ENCODE peak calls at places on chromosomes 16 and 17, in six cellular contexts. D, C, G, E, H and O are unnamed samples.
A peak's percentile ranks its signal among the peaks of the same experiment; 100 is the strongest.

GRCh38 chr16:77374384-77374783 is 60.5 kb downstream of the ADAMTS18 start:
- DNase-seq in C (no peak), H (no peak), G (no peak), D (no peak), E (no peak), O (no peak)

GRCh38 chr16:8861563-8862308 is 7.1 kb downstream of the CARHSP1 start:
- DNase-seq in G (no peak), H (no peak), E (no peak), D (peak; percentile 84), C (peak; percentile 50), O (peak; percentile 30)

GRCh38 chr16:85004587-85005205 is 6.6 kb downstream of the ZDHHC7 start:
- DNase-seq in D (no peak), G (no peak), C (no peak), E (peak; percentile 55), H (peak; percentile 93), O (peak; percentile 91)

GRCh38 chr17:2181206-2181983 is 122.2 kb downstream of the SMG6 start:
- DNase-seq in H (peak; percentile 96), E (peak; percentile 82), C (peak; percentile 75), D (peak; percentile 91), G (no peak), O (peak; percentile 95)

GRCh38 chr16:11053916-11054460 is 109.6 kb downstream of the CLEC16A start:
- DNase-seq in D (no peak), C (no peak), E (no peak), G (no peak), H (no peak), O (no peak)

GRCh38 chr16:58508671-58509251 is 6.6 kb upstream of the SETD6 start:
- DNase-seq in D (peak; percentile 54), C (no peak), E (no peak), G (no peak), H (no peak), O (no peak)

GRCh38 chr17:41307647-41308046 is 1.5 kb downstream of the KRTAP16-1 start:
- DNase-seq in G (no peak), D (peak; percentile 68), E (peak; percentile 52), H (peak; percentile 63), C (no peak), O (no peak)

GRCh38 chr17:43026610-43027009 is 1.6 kb downstream of the RND2 start:
- DNase-seq in G (no peak), H (no peak), C (no peak), E (no peak), D (no peak), O (no peak)

GRCh38 chr17:311119-311848 is 41.3 kb downstream of the RPH3AL start:
- DNase-seq in D (peak; percentile 45), H (no peak), E (no peak), C (no peak), G (no peak), O (no peak)

GRCh38 chr16:1097800-1098199 is 1.8 kb upstream of the C1QTNF8 start:
- DNase-seq in H (no peak), D (peak; percentile 93), C (peak; percentile 85), G (no peak), E (no peak), O (peak; percentile 11)

GRCh38 chr17:4136373-4136772 is 6.5 kb downstream of the ZZEF1 start:
- DNase-seq in E (no peak), C (peak; percentile 48), H (peak; percentile 60), D (no peak), G (peak; percentile 13), O (peak; percentile 18)

GRCh38 chr16:72561-73537 is at the start of gene RHBDF1:
- DNase-seq in D (peak; percentile 87), H (no peak), G (peak; percentile 58), E (no peak), C (peak; percentile 75), O (peak; percentile 67)

GRCh38 chr17:42118545-42118944 is 2.6 kb downstream of the KAT2A start:
- DNase-seq in E (no peak), G (no peak), C (no peak), H (peak; percentile 30), D (no peak), O (no peak)

GRCh38 chr16:54055191-54055590 is 231.4 kb downstream of the IRX3 start:
- DNase-seq in H (no peak), E (no peak), G (no peak), D (no peak), C (no peak), O (no peak)

GRCh38 chr17:58254803-58255202 is 16.4 kb downstream of the LPO start:
- DNase-seq in E (no peak), G (no peak), H (no peak), C (no peak), D (no peak), O (no peak)

GRCh38 chr17:43983515-43984411 is 20.7 kb upstream of the NAGS start:
- DNase-seq in C (peak; percentile 26), G (peak; percentile 33), E (no peak), D (peak; percentile 76), H (no peak), O (peak; percentile 54)

GRCh38 chr17:34869636-34870035 is 91.6 kb downstream of the CCT6B start:
- DNase-seq in D (no peak), H (no peak), E (no peak), G (no peak), C (no peak), O (no peak)

DNA sequence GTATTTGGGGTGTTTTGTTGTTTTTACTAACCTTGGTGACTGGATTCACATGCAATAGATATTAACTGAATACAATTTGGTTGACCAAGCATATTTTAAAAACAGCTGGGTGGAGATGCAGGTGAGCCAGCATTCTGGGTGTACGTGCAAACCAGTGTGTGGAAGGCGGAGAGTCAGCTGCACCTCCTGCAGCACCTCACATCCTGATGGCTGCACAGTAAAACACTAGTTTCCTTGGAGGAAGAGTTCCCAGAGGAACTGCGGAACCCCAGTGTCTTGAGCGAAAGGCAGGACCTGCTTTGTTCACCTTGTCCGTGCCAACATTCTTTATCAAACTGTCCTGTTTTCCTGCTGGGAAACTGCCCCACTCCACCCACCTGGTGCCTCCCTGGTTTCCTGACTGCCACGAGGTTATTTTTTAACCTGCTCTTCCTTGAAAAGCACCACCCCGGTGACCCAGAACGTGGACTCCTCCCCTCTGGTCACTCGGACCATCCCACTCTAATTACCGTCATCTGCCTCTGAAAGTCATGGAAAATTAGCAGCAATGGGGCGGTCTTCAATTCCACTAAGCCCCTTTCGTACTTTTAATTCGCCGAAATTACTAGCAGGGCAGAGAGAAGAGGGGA is 1.0 kb upstream of the YPEL2 start:
- DNase-seq in C (peak; percentile 23), E (no peak), H (no peak), G (peak; percentile 89), D (peak; percentile 90), O (no peak)
- H3K4me3 ChIP-seq in C (peak overlapping the region; percentile 89), E (no peak overlapping the region), H (no peak overlapping the region), G (peak overlapping the region; percentile 98), D (peak overlapping the region; percentile 69), O (no peak overlapping the region)

GRCh38 chr16:15055141-15056053 is 477 bp downstream of the NTAN1 start:
- DNase-seq in C (peak; percentile 69), G (peak; percentile 48), E (no peak), D (peak; percentile 91), H (peak; percentile 29), O (peak; percentile 62)
- TF ChIP-seq CTCF in C (peak; percentile 19), G (no peak), E (no peak), D (no peak), H (peak; percentile 25), O (no peak)

GRCh38 chr17:73331060-73331459 is 19.3 kb upstream of the CDC42EP4 start:
- DNase-seq in E (no peak), D (no peak), H (no peak), C (no peak), G (no peak), O (no peak)

GRCh38 chr17:73320601-73321264 is 8.9 kb upstream of the CDC42EP4 start:
- DNase-seq in E (no peak), C (no peak), H (peak; percentile 17), D (no peak), G (no peak), O (peak; percentile 61)

GRCh38 chr17:73323622-73324455 is 12.0 kb upstream of the CDC42EP4 start:
- DNase-seq in H (no peak), D (no peak), E (no peak), G (no peak), C (no peak), O (peak; percentile 88)

GRCh38 chr17:73324711-73325526 is 13.1 kb upstream of the CDC42EP4 start:
- DNase-seq in D (no peak), G (no peak), H (no peak), E (no peak), C (no peak), O (no peak)

GRCh38 chr17:73325527-73325842 is 13.7 kb upstream of the CDC42EP4 start:
- DNase-seq in H (no peak), C (no peak), D (peak; percentile 69), G (no peak), E (peak; percentile 84), O (peak; percentile 91)
- H3K4me3 ChIP-seq in H (no peak overlapping the region), C (no peak overlapping the region), D (no peak overlapping the region), G (no peak overlapping the region), E (no peak overlapping the region), O (no peak overlapping the region)

GRCh38 chr16:25148568-25149215 is 37.1 kb downstream of the LCMT1 start:
- DNase-seq in C (no peak), E (no peak), D (no peak), H (no peak), G (no peak), O (no peak)

GRCh38 chr16:25140459-25140858 is 28.9 kb downstream of the LCMT1 start:
- DNase-seq in E (no peak), H (peak; percentile 23), G (no peak), C (no peak), D (no peak), O (no peak)

GRCh38 chr16:25138130-25138529 is 26.6 kb downstream of the LCMT1 start:
- DNase-seq in G (no peak), E (no peak), H (no peak), D (no peak), C (no peak), O (no peak)

GRCh38 chr16:25141648-25142047 is 30.1 kb downstream of the LCMT1 start:
- DNase-seq in D (no peak), G (no peak), E (no peak), C (no peak), H (no peak), O (no peak)

GRCh38 chr16:25143898-25144297 is 32.4 kb downstream of the LCMT1 start:
- DNase-seq in G (peak; percentile 49), H (no peak), C (no peak), D (no peak), E (no peak), O (peak; percentile 15)
- TF ChIP-seq CTCF in G (peak; percentile 55), H (peak; percentile 16), C (peak; percentile 45), D (no peak), E (peak; percentile 26), O (no peak)

GRCh38 chr17:79555543-79555942 is 55.3 kb downstream of the RBFOX3 start:
- DNase-seq in G (no peak), C (no peak), E (no peak), D (no peak), H (no peak), O (no peak)

GRCh38 chr17:79552405-79552804 is 58.4 kb downstream of the RBFOX3 start:
- DNase-seq in C (no peak), H (no peak), D (no peak), G (no peak), E (no peak), O (no peak)

GRCh38 chr17:79549111-79549915 is 61.5 kb downstream of the RBFOX3 start:
- DNase-seq in E (no peak), G (no peak), H (no peak), D (peak; percentile 39), C (no peak), O (no peak)

GRCh38 chr17:79556263-79556662 is 54.6 kb downstream of the RBFOX3 start:
- DNase-seq in C (no peak), D (no peak), G (no peak), H (no peak), E (no peak), O (no peak)

GRCh38 chr17:79552824-79553223 is 58.0 kb downstream of the RBFOX3 start:
- DNase-seq in H (no peak), D (no peak), C (no peak), G (no peak), E (no peak), O (no peak)
- H3K4me3 ChIP-seq in H (no peak overlapping the region), D (no peak overlapping the region), C (no peak overlapping the region), G (no peak overlapping the region), E (no peak overlapping the region), O (no peak overlapping the region)